ENCODE peak calls at places on chromosome 12, in ten cellular contexts. D is DMS79, W is IMR-90, X is DMS153, I is NCI-H1930, Y is transverse colon, R is adipocyte, J is HCT116, B is HT1080, G is left cardiac atrium. F is an unnamed sample.
A peak's percentile ranks its signal among the peaks of the same experiment; 100 is the strongest.

GRCh38 chr12:112980491-112981158 is 2.3 kb downstream of the OAS2 start:
- DNase-seq in I (no peak), J (no peak), Y (no peak), W (no peak), B (no peak), X (no peak), D (no peak), R (no peak), G (no peak), F (no peak)

GRCh38 chr12:97557116-97557515 is 94.5 kb downstream of the RMST start:
- DNase-seq in B (no peak), J (no peak), I (no peak), D (peak; percentile 50), X (no peak), G (no peak), R (no peak), Y (no peak), W (no peak), F (no peak)

GRCh38 chr12:39327965-39328364 is 115.0 kb downstream of the KIF21A start:
- DNase-seq in G (no peak), Y (no peak), I (no peak), W (no peak), B (no peak), X (no peak), J (no peak), R (no peak), D (no peak), F (no peak)

GRCh38 chr12:1800646-1801284 is 19.6 kb upstream of the LRTM2 start:
- DNase-seq in J (no peak), W (peak; percentile 54), G (no peak), I (no peak), D (no peak), Y (peak; percentile 47), B (no peak), R (no peak), X (no peak), F (peak; percentile 59)

GRCh38 chr12:48602192-48602989 is 32.5 kb upstream of the LALBA start:
- DNase-seq in D (no peak), J (no peak), W (no peak), B (peak; percentile 32), Y (no peak), R (no peak), I (no peak), G (no peak), X (peak; percentile 28), F (no peak)

GRCh38 chr12:118714051-118714460 is 267.3 kb upstream of the SRRM4 start:
- DNase-seq in B (no peak), G (no peak), D (no peak), X (peak; percentile 87), J (peak; percentile 34), Y (peak; percentile 27), R (no peak), I (peak; percentile 60), W (no peak), F (no peak)

GRCh38 chr12:66964629-66965028 is 285.8 kb upstream of the GRIP1 start:
- DNase-seq in X (no peak), B (peak; percentile 20), J (no peak), D (no peak), G (no peak), I (no peak), Y (no peak), R (peak; percentile 10), W (no peak), F (no peak)

GRCh38 chr12:69024413-69024812 is 91.4 kb upstream of the CPM start:
- DNase-seq in G (peak; percentile 40), W (no peak), Y (peak; percentile 92), R (no peak), I (no peak), D (no peak), J (peak; percentile 64), X (no peak), B (peak; percentile 43), F (peak; percentile 92)

GRCh38 chr12:16599081-16599480 is 6.9 kb downstream of the LMO3 start:
- DNase-seq in I (no peak), Y (no peak), R (no peak), X (no peak), W (no peak), D (peak; percentile 23), G (no peak), J (no peak), B (no peak), F (no peak)

GRCh38 chr12:106064622-106065021 is 74.1 kb downstream of the NUAK1 start:
- DNase-seq in X (no peak), D (no peak), W (no peak), R (no peak), I (no peak), B (no peak), J (no peak), Y (no peak), G (no peak), F (no peak)

GRCh38 chr12:128661216-128661550 is 162.6 kb downstream of the SLC15A4 start:
- DNase-seq in Y (no peak), B (no peak), I (no peak), R (no peak), G (no peak), X (peak; percentile 53), D (peak; percentile 44), J (no peak), W (no peak), F (no peak)

GRCh38 chr12:114668905-114669304 is 15.1 kb downstream of the TBX3 start:
- DNase-seq in Y (no peak), J (no peak), G (no peak), X (no peak), B (no peak), R (peak; percentile 60), I (no peak), D (peak; percentile 76), W (no peak), F (no peak)

GRCh38 chr12:58750484-58750883 is 169.8 kb downstream of the LRIG3 start:
- DNase-seq in W (peak; percentile 98), X (no peak), J (no peak), B (peak; percentile 84), R (peak; percentile 89), I (no peak), D (no peak), Y (no peak), G (no peak), F (no peak)

GRCh38 chr12:10030446-10030845 is at the start of gene CLEC9A:
- DNase-seq in R (no peak), G (no peak), B (no peak), X (no peak), I (no peak), D (no peak), W (no peak), J (no peak), Y (no peak), F (no peak)